ENCODE peak calls at places on chromosomes 11 and 22, in four cellular contexts. One of them, this sample, is unnamed.

GRCh38 chr22:35301370-35301874 is 1.7 kb downstream of the TOM1 start:
- DNase-seq in mesendoderm: peak
- DNase-seq in germinal center: no peak
- DNase-seq in SHP77: no peak
- DNase-seq in this sample: peak

GRCh38 chr22:39589880-39590279 is 19.3 kb downstream of the CACNA1I start:
- DNase-seq in mesendoderm: no peak
- DNase-seq in germinal center: no peak
- DNase-seq in SHP77: no peak
- DNase-seq in this sample: no peak

GRCh38 chr11:63882555-63883242 is 34.3 kb downstream of the RCOR2 start:
- DNase-seq in mesendoderm: peak
- DNase-seq in germinal center: peak
- DNase-seq in SHP77: no peak
- DNase-seq in this sample: peak

GRCh38 chr11:3000032-3000961 is 8.2 kb upstream of the NAP1L4 start:
- DNase-seq in mesendoderm: no peak
- DNase-seq in germinal center: no peak
- DNase-seq in SHP77: no peak
- DNase-seq in this sample: peak

GRCh38 chr22:35642305-35642741 is 5.9 kb upstream of the APOL6 start:
- DNase-seq in mesendoderm: no peak
- DNase-seq in germinal center: no peak
- DNase-seq in SHP77: no peak
- DNase-seq in this sample: peak

GRCh38 chr11:10307022-10307410 is 2.1 kb downstream of the ADM start:
- DNase-seq in mesendoderm: no peak
- DNase-seq in germinal center: no peak
- DNase-seq in SHP77: no peak
- DNase-seq in this sample: no peak

GRCh38 chr11:34593085-34593484 is 27.8 kb upstream of the EHF start:
- DNase-seq in mesendoderm: no peak
- DNase-seq in germinal center: no peak
- DNase-seq in SHP77: no peak
- DNase-seq in this sample: no peak

GRCh38 chr22:39818050-39818449 is 75.5 kb downstream of the ENTHD1 start:
- DNase-seq in mesendoderm: peak
- DNase-seq in germinal center: no peak
- DNase-seq in SHP77: no peak
- DNase-seq in this sample: peak

GRCh38 chr22:35862697-35863096 is 145.0 kb downstream of the APOL5 start:
- DNase-seq in mesendoderm: no peak
- DNase-seq in germinal center: no peak
- DNase-seq in SHP77: no peak
- DNase-seq in this sample: no peak

GRCh38 chr11:67055812-67056211 is 835 bp upstream of the RHOD start:
- DNase-seq in mesendoderm: no peak
- DNase-seq in germinal center: no peak
- DNase-seq in SHP77: no peak
- DNase-seq in this sample: no peak

GRCh38 chr11:92226331-92227232 is 2.0 kb downstream of the FAT3 start:
- DNase-seq in mesendoderm: peak
- DNase-seq in germinal center: no peak
- DNase-seq in SHP77: no peak
- DNase-seq in this sample: peak

GRCh38 chr22:33785283-33785991 is 134.8 kb downstream of the LARGE1 start:
- DNase-seq in mesendoderm: no peak
- DNase-seq in germinal center: no peak
- DNase-seq in SHP77: no peak
- DNase-seq in this sample: peak

GRCh38 chr11:78011301-78011700 is 11.8 kb downstream of the KCTD14 start:
- DNase-seq in mesendoderm: no peak
- DNase-seq in germinal center: no peak
- DNase-seq in SHP77: no peak
- DNase-seq in this sample: no peak